ENCODE peak calls at places on chromosomes 5 and 9, in ten cellular contexts. One of them, this sample, is unnamed.

GRCh38 chr5:131786900-131787692 is 9.7 kb downstream of the FNIP1 start:
- DNase-seq in H1: no peak
- DNase-seq in GM12878: no peak
- DNase-seq in lower leg skin: no peak
- DNase-seq in IMR-90: no peak
- DNase-seq in heart left ventricle: no peak
- DNase-seq in tibial nerve: no peak
- DNase-seq in ovary: no peak
- DNase-seq in body of pancreas: no peak
- DNase-seq in Peyer's patch: no peak
- DNase-seq in this sample: no peak

GRCh38 chr9:75061169-75061568 is 26.8 kb downstream of the NMRK1 start:
- DNase-seq in tibial nerve: no peak
- DNase-seq in body of pancreas: no peak
- DNase-seq in H1: no peak
- DNase-seq in lower leg skin: no peak
- DNase-seq in ovary: no peak
- DNase-seq in Peyer's patch: no peak
- DNase-seq in IMR-90: no peak
- DNase-seq in heart left ventricle: no peak
- DNase-seq in GM12878: no peak
- DNase-seq in this sample: no peak

GRCh38 chr5:151772868-151773561 is 1.3 kb downstream of the G3BP1 start:
- DNase-seq in GM12878: no peak
- DNase-seq in ovary: no peak
- DNase-seq in lower leg skin: no peak
- DNase-seq in IMR-90: peak
- DNase-seq in heart left ventricle: peak
- DNase-seq in body of pancreas: peak
- DNase-seq in Peyer's patch: peak
- DNase-seq in tibial nerve: no peak
- DNase-seq in H1: no peak
- DNase-seq in this sample: no peak

GRCh38 chr5:59763545-59763944 is 130.0 kb downstream of the PDE4D start:
- DNase-seq in GM12878: no peak
- DNase-seq in Peyer's patch: no peak
- DNase-seq in heart left ventricle: no peak
- DNase-seq in H1: no peak
- DNase-seq in IMR-90: no peak
- DNase-seq in lower leg skin: no peak
- DNase-seq in ovary: no peak
- DNase-seq in tibial nerve: no peak
- DNase-seq in body of pancreas: no peak
- DNase-seq in this sample: no peak

GRCh38 chr5:160799160-160799559 is 52.9 kb downstream of the ATP10B start:
- DNase-seq in Peyer's patch: peak
- DNase-seq in ovary: no peak
- DNase-seq in lower leg skin: no peak
- DNase-seq in heart left ventricle: no peak
- DNase-seq in tibial nerve: no peak
- DNase-seq in H1: no peak
- DNase-seq in body of pancreas: no peak
- DNase-seq in IMR-90: no peak
- DNase-seq in GM12878: peak
- DNase-seq in this sample: no peak

GRCh38 chr9:105044458-105044857 is 116.5 kb upstream of the ABCA1 start:
- DNase-seq in heart left ventricle: peak
- DNase-seq in H1: no peak
- DNase-seq in body of pancreas: peak
- DNase-seq in Peyer's patch: no peak
- DNase-seq in IMR-90: no peak
- DNase-seq in lower leg skin: no peak
- DNase-seq in ovary: no peak
- DNase-seq in GM12878: no peak
- DNase-seq in tibial nerve: no peak
- DNase-seq in this sample: no peak

GRCh38 chr5:141208478-141208877 is at the start of gene PCDHB12:
- DNase-seq in body of pancreas: peak
- DNase-seq in heart left ventricle: no peak
- DNase-seq in IMR-90: peak
- DNase-seq in GM12878: no peak
- DNase-seq in ovary: peak
- DNase-seq in H1: no peak
- DNase-seq in Peyer's patch: no peak
- DNase-seq in lower leg skin: no peak
- DNase-seq in tibial nerve: peak
- DNase-seq in this sample: no peak

GRCh38 chr5:139138790-139139189 is 59.4 kb downstream of the SIL1 start:
- DNase-seq in H1: no peak
- DNase-seq in IMR-90: peak
- DNase-seq in heart left ventricle: peak
- DNase-seq in Peyer's patch: no peak
- DNase-seq in body of pancreas: peak
- DNase-seq in tibial nerve: no peak
- DNase-seq in ovary: peak
- DNase-seq in GM12878: no peak
- DNase-seq in lower leg skin: no peak
- DNase-seq in this sample: peak

GRCh38 chr9:26833792-26834191 is 58.8 kb downstream of the CAAP1 start:
- DNase-seq in IMR-90: no peak
- DNase-seq in lower leg skin: no peak
- DNase-seq in tibial nerve: no peak
- DNase-seq in body of pancreas: no peak
- DNase-seq in ovary: no peak
- DNase-seq in Peyer's patch: no peak
- DNase-seq in H1: no peak
- DNase-seq in GM12878: no peak
- DNase-seq in heart left ventricle: no peak
- DNase-seq in this sample: no peak

GRCh38 chr5:39420482-39421145 is 4.2 kb downstream of the DAB2 start:
- DNase-seq in tibial nerve: peak
- DNase-seq in heart left ventricle: peak
- DNase-seq in body of pancreas: peak
- DNase-seq in lower leg skin: peak
- DNase-seq in H1: no peak
- DNase-seq in IMR-90: peak
- DNase-seq in Peyer's patch: peak
- DNase-seq in GM12878: no peak
- DNase-seq in ovary: peak
- DNase-seq in this sample: no peak

GRCh38 chr5:159220206-159220605 is 10.9 kb upstream of the RNF145 start:
- DNase-seq in lower leg skin: no peak
- DNase-seq in Peyer's patch: no peak
- DNase-seq in IMR-90: peak
- DNase-seq in heart left ventricle: no peak
- DNase-seq in ovary: no peak
- DNase-seq in GM12878: no peak
- DNase-seq in body of pancreas: no peak
- DNase-seq in tibial nerve: no peak
- DNase-seq in H1: no peak
- DNase-seq in this sample: no peak

GRCh38 chr5:93585753-93586385 is 2.8 kb downstream of the NR2F1 start:
- DNase-seq in Peyer's patch: no peak
- DNase-seq in lower leg skin: no peak
- DNase-seq in IMR-90: peak
- DNase-seq in body of pancreas: no peak
- DNase-seq in tibial nerve: no peak
- DNase-seq in ovary: no peak
- DNase-seq in heart left ventricle: no peak
- DNase-seq in H1: no peak
- DNase-seq in GM12878: no peak
- DNase-seq in this sample: no peak

DNA sequence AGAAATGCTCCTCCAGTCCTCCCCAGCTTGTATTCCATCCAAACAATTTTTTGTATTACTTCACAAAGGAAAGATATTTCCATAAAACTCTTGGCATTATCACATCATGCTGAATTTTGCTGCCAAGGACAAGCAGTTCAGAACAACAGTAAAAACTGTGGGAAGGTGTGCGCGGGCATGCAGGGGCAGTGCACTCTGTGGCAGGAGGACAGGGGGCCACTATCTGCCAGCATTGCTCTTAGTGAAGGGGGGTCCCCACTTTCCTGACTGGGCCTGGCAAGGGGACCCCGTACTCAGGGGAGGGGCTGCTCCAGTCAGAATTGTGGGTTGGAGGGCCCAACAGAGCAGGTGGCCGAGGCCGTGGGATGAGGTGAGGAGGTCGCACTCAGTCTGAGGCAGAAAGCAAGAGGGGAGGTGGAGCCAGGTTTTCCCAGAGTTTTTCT is 32.8 kb downstream of the ANGPTL2 start:
- DNase-seq in body of pancreas: no peak
- DNase-seq in tibial nerve: no peak
- DNase-seq in heart left ventricle: no peak
- DNase-seq in Peyer's patch: peak
- DNase-seq in IMR-90: no peak
- DNase-seq in ovary: peak
- DNase-seq in lower leg skin: peak
- DNase-seq in H1: no peak
- DNase-seq in GM12878: no peak
- DNase-seq in this sample: no peak
- TF ChIP-seq POLR2A in body of pancreas: no peak
- TF ChIP-seq POLR2A in tibial nerve: no peak
- TF ChIP-seq POLR2A in heart left ventricle: no peak
- TF ChIP-seq POLR2A in Peyer's patch: no peak
- TF ChIP-seq POLR2A in IMR-90: no peak
- TF ChIP-seq POLR2A in ovary: no peak
- TF ChIP-seq POLR2A in lower leg skin: no peak
- TF ChIP-seq POLR2A in H1: no peak
- TF ChIP-seq POLR2A in GM12878: no peak
- TF ChIP-seq POLR2A in this sample: no peak

GRCh38 chr9:129487307-129487657 is 133.6 kb downstream of the C9orf50 start:
- DNase-seq in body of pancreas: no peak
- DNase-seq in heart left ventricle: no peak
- DNase-seq in GM12878: no peak
- DNase-seq in IMR-90: no peak
- DNase-seq in ovary: no peak
- DNase-seq in H1: no peak
- DNase-seq in tibial nerve: no peak
- DNase-seq in Peyer's patch: no peak
- DNase-seq in lower leg skin: no peak
- DNase-seq in this sample: no peak

GRCh38 chr9:129489838-129490582 is 130.9 kb downstream of the C9orf50 start:
- DNase-seq in body of pancreas: peak
- DNase-seq in IMR-90: peak
- DNase-seq in lower leg skin: no peak
- DNase-seq in Peyer's patch: peak
- DNase-seq in heart left ventricle: no peak
- DNase-seq in ovary: peak
- DNase-seq in H1: no peak
- DNase-seq in GM12878: no peak
- DNase-seq in tibial nerve: no peak
- DNase-seq in this sample: no peak

GRCh38 chr9:129486496-129487306 is 134.2 kb downstream of the C9orf50 start:
- DNase-seq in lower leg skin: peak
- DNase-seq in Peyer's patch: no peak
- DNase-seq in IMR-90: peak
- DNase-seq in body of pancreas: peak
- DNase-seq in tibial nerve: peak
- DNase-seq in H1: no peak
- DNase-seq in ovary: peak
- DNase-seq in GM12878: no peak
- DNase-seq in heart left ventricle: peak
- DNase-seq in this sample: no peak

GRCh38 chr9:129485140-129485758 is 135.7 kb downstream of the C9orf50 start:
- DNase-seq in IMR-90: no peak
- DNase-seq in H1: no peak
- DNase-seq in tibial nerve: no peak
- DNase-seq in lower leg skin: no peak
- DNase-seq in GM12878: no peak
- DNase-seq in heart left ventricle: no peak
- DNase-seq in ovary: no peak
- DNase-seq in body of pancreas: no peak
- DNase-seq in Peyer's patch: no peak
- DNase-seq in this sample: no peak

DNA sequence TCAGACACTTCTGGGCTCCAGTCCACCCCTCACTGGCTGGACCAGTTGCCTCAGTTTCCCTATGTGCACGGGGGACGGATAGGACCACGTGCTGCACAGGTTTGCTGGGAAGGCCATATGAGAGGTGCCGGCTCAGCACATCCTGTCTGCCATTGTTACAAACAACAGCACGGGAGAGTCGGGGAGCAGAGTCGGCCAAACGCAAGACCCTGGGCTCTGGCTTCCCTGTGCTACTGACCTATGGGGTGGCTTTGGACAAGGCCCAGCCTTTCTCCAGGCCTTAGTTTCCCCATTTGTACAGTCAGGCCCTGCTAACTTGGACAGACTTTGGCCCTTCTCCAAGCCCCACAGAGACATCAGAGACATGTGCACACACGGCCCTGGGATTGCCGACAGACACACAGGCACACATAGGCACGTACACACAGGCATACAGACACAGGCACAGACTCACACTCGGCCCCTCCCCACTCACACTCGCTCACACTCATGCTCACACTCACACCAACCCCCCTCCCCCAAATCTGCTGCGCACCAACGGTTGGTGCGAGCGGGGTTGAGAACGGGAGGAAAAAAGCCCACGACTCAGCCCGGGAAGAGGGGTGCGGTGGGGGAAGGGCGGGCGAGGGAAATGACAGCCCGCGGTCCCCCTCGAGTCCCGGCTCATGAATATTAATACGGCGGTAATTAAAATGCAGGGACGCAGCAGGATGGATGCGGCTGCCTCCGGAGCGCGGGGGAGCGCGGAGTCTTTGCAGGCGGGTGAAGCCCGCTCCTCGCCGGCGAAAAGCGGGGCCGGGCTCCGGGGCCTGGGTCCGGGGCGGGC is 133.0 kb downstream of the C9orf50 start:
- DNase-seq in GM12878: no peak
- DNase-seq in tibial nerve: peak
- DNase-seq in ovary: peak
- DNase-seq in H1: no peak
- DNase-seq in IMR-90: peak
- DNase-seq in Peyer's patch: peak
- DNase-seq in body of pancreas: peak
- DNase-seq in heart left ventricle: peak
- DNase-seq in lower leg skin: peak
- DNase-seq in this sample: no peak
- TF ChIP-seq POLR2A in GM12878: no peak
- TF ChIP-seq POLR2A in tibial nerve: no peak
- TF ChIP-seq POLR2A in ovary: no peak
- TF ChIP-seq POLR2A in H1: no peak
- TF ChIP-seq POLR2A in IMR-90: peak
- TF ChIP-seq POLR2A in Peyer's patch: no peak
- TF ChIP-seq POLR2A in body of pancreas: no peak
- TF ChIP-seq POLR2A in heart left ventricle: no peak
- TF ChIP-seq POLR2A in lower leg skin: no peak
- TF ChIP-seq POLR2A in this sample: no peak

GRCh38 chr9:136675477-136676296 is 11.6 kb downstream of the AGPAT2 start:
- DNase-seq in body of pancreas: peak
- DNase-seq in ovary: no peak
- DNase-seq in tibial nerve: no peak
- DNase-seq in GM12878: no peak
- DNase-seq in heart left ventricle: no peak
- DNase-seq in Peyer's patch: peak
- DNase-seq in IMR-90: no peak
- DNase-seq in lower leg skin: no peak
- DNase-seq in H1: no peak
- DNase-seq in this sample: no peak
- TF ChIP-seq POLR2A in body of pancreas: peak
- TF ChIP-seq POLR2A in ovary: no peak
- TF ChIP-seq POLR2A in tibial nerve: no peak
- TF ChIP-seq POLR2A in GM12878: no peak
- TF ChIP-seq POLR2A in heart left ventricle: no peak
- TF ChIP-seq POLR2A in Peyer's patch: peak
- TF ChIP-seq POLR2A in IMR-90: no peak
- TF ChIP-seq POLR2A in lower leg skin: no peak
- TF ChIP-seq POLR2A in H1: no peak
- TF ChIP-seq POLR2A in this sample: no peak

GRCh38 chr9:130201974-130202373 is 29.8 kb downstream of the NCS1 start:
- DNase-seq in Peyer's patch: no peak
- DNase-seq in lower leg skin: no peak
- DNase-seq in IMR-90: no peak
- DNase-seq in heart left ventricle: no peak
- DNase-seq in body of pancreas: no peak
- DNase-seq in GM12878: no peak
- DNase-seq in ovary: no peak
- DNase-seq in tibial nerve: no peak
- DNase-seq in H1: no peak
- DNase-seq in this sample: no peak
- TF ChIP-seq POLR2A in Peyer's patch: no peak
- TF ChIP-seq POLR2A in lower leg skin: no peak
- TF ChIP-seq POLR2A in IMR-90: no peak
- TF ChIP-seq POLR2A in heart left ventricle: no peak
- TF ChIP-seq POLR2A in body of pancreas: no peak
- TF ChIP-seq POLR2A in GM12878: no peak
- TF ChIP-seq POLR2A in ovary: no peak
- TF ChIP-seq POLR2A in tibial nerve: no peak
- TF ChIP-seq POLR2A in H1: no peak
- TF ChIP-seq POLR2A in this sample: no peak